ENCODE peak calls at places on chromosomes 1 and 21, in eight cellular contexts. G is tibial artery; Z is kidney epithelial cell; W is cardiac muscle cell; N is ascending aorta; D is aorta; J is CD8-positive, alpha-beta memory T cell; U is mesendoderm. V is an unnamed sample.

GRCh38 chr1:84920159-84920558 is 27.2 kb upstream of the LPAR3 start:
- DNase-seq in N (no peak), G (no peak), D (no peak), J (no peak), Z (no peak), U (no peak), W (no peak), V (no peak)

GRCh38 chr1:216183427-216183826 is 239.8 kb downstream of the USH2A start:
- DNase-seq in N (no peak), W (no peak), J (no peak), Z (no peak), U (peak; percentile 44), D (no peak), G (no peak), V (no peak)

GRCh38 chr1:233993651-233994050 is 89.2 kb downstream of the SLC35F3 start:
- DNase-seq in U (peak; percentile 43), N (no peak), J (no peak), W (no peak), D (no peak), G (no peak), Z (peak; percentile 91), V (no peak)

GRCh38 chr1:155063550-155064108 is at the start of gene EFNA4:
- DNase-seq in Z (no peak), N (no peak), U (peak; percentile 96), D (peak; percentile 94), J (peak; percentile 80), G (peak; percentile 88), W (peak; percentile 82), V (peak; percentile 98)

GRCh38 chr1:216222302-216222701 is 200.9 kb downstream of the USH2A start:
- DNase-seq in G (no peak), Z (no peak), U (peak; percentile 28), D (no peak), N (no peak), W (no peak), J (no peak), V (no peak)

GRCh38 chr1:110210604-110211502 is 739 bp downstream of the KCNC4 start:
- DNase-seq in U (peak; percentile 71), G (peak; percentile 76), W (peak; percentile 41), J (peak; percentile 58), Z (no peak), D (peak; percentile 86), N (no peak), V (peak; percentile 89)

GRCh38 chr1:13901041-13901440 is 201.1 kb downstream of the PRDM2 start:
- DNase-seq in W (no peak), D (no peak), Z (no peak), U (no peak), N (no peak), G (no peak), J (no peak), V (no peak)

GRCh38 chr21:36261459-36261858 is 58.5 kb upstream of the MORC3 start:
- DNase-seq in J (no peak), N (no peak), Z (no peak), G (no peak), D (no peak), U (no peak), W (no peak), V (no peak)

GRCh38 chr21:42038393-42038792 is 28.2 kb upstream of the ZBTB21 start:
- DNase-seq in N (no peak), G (no peak), U (no peak), J (no peak), Z (no peak), D (peak; percentile 40), W (no peak), V (peak; percentile 23)

GRCh38 chr1:74356493-74356892 is 121.3 kb downstream of the TNNI3K start:
- DNase-seq in D (no peak), W (no peak), N (no peak), Z (no peak), U (no peak), G (no peak), J (no peak), V (no peak)

GRCh38 chr1:55300975-55301374 is 85.8 kb upstream of the USP24 start:
- DNase-seq in W (no peak), D (no peak), U (no peak), N (no peak), G (no peak), Z (no peak), J (no peak), V (no peak)

GRCh38 chr21:42614391-42614790 is 39.0 kb upstream of the PDE9A start:
- DNase-seq in N (no peak), Z (no peak), J (peak; percentile 58), D (peak; percentile 34), U (no peak), G (no peak), W (no peak), V (no peak)

GRCh38 chr1:199297174-199297573 is 658.3 kb downstream of the PTPRC start:
- DNase-seq in U (no peak), J (no peak), N (no peak), W (no peak), Z (no peak), D (no peak), G (no peak), V (no peak)

GRCh38 chr1:1779691-1780597 is 1.7 kb upstream of the NADK start:
- DNase-seq in W (peak; percentile 81), N (peak; percentile 40), Z (no peak), G (peak; percentile 84), J (peak; percentile 69), D (peak; percentile 77), U (peak; percentile 19), V (peak; percentile 84)

GRCh38 chr1:22850681-22851080 is 122.0 kb downstream of the LACTBL1 start:
- DNase-seq in D (no peak), Z (no peak), N (no peak), W (peak; percentile 57), J (no peak), G (no peak), U (no peak), V (no peak)

GRCh38 chr1:229557913-229558414 is 543 bp downstream of the ABCB10 start:
- DNase-seq in J (peak; percentile 22), W (peak; percentile 24), Z (no peak), U (peak; percentile 48), D (peak; percentile 84), N (no peak), G (peak; percentile 80), V (peak; percentile 80)

GRCh38 chr1:109208847-109209463 is 4.8 kb upstream of the SARS1 start:
- DNase-seq in J (no peak), W (peak; percentile 25), Z (no peak), G (no peak), U (no peak), N (no peak), D (no peak), V (no peak)

GRCh38 chr1:246153796-246154212 is 353.3 kb downstream of the SMYD3 start:
- DNase-seq in J (no peak), U (no peak), G (no peak), D (no peak), W (no peak), Z (no peak), N (no peak), V (no peak)

GRCh38 chr1:18886003-18886335 is 16.4 kb downstream of the ALDH4A1 start:
- DNase-seq in J (no peak), D (no peak), Z (peak; percentile 21), G (no peak), U (no peak), N (no peak), W (peak; percentile 17), V (no peak)

GRCh38 chr1:17199267-17200044 is 5.5 kb upstream of the PADI1 start:
- DNase-seq in W (no peak), G (peak; percentile 35), N (no peak), J (no peak), D (no peak), Z (no peak), U (no peak), V (peak; percentile 8)

GRCh38 chr1:113804421-113805255 is 7.6 kb downstream of the RSBN1 start:
- DNase-seq in N (no peak), W (peak; percentile 89), D (no peak), J (no peak), Z (no peak), G (no peak), U (peak; percentile 51), V (no peak)

GRCh38 chr1:212254853-212255363 is 30.3 kb upstream of the PPP2R5A start:
- DNase-seq in J (peak; percentile 49), D (no peak), Z (no peak), W (peak; percentile 52), U (no peak), G (no peak), N (no peak), V (no peak)

GRCh38 chr1:115933625-115934024 is 42.7 kb upstream of the SLC22A15 start:
- DNase-seq in U (no peak), D (no peak), N (no peak), J (no peak), G (no peak), W (no peak), Z (no peak), V (no peak)

DNA sequence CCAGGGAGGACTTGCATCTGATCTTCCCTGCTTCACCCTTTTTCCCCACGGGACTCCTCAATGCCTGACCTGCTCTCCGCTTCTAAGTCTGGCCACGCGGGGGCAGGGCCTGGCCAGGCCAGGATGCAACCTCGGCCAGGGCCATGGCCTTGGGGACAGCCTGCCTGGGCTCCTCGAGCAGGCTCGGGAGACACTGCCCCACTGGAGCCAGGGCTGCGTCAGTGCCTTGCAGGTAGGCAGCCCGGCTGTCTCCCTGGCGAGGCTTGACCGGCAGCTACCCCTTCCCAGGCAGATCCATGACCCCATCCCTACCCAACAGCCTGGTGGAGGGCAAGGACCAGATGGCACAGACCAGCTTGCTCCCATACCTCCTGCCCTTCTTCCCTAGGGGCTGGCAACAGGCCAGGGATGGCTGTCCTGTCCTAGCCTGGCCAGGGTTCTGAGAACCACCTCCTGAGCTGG is 2.7 kb upstream of the PRDM16 start:
- DNase-seq in D (peak; percentile 88), N (peak; percentile 50), G (peak; percentile 90), Z (no peak), J (no peak), U (peak; percentile 72), W (peak; percentile 38), V (peak; percentile 82)
- H3K4me3 ChIP-seq in D (no peak overlapping the region), N (peak overlapping the region; percentile 36), G (peak overlapping the region; percentile 92), Z (no peak overlapping the region), J (no peak overlapping the region), U (no peak overlapping the region), W (peak overlapping the region; percentile 80), V (no peak overlapping the region)

GRCh38 chr1:213980906-213981305 is 6.9 kb upstream of the PROX1 start:
- DNase-seq in G (no peak), W (no peak), Z (no peak), J (no peak), D (no peak), N (no peak), U (peak; percentile 3), V (peak; percentile 41)
- H3K27me3 ChIP-seq in G (peaks cover 79% of the 10 kb centered on the region), W (peaks cover 14% of the 10 kb centered on the region), Z (peaks cover 58% of the 10 kb centered on the region), J (peaks cover 46% of the 10 kb centered on the region), D (no peaks in the 10 kb centered on the region), N (peaks cover 41% of the 10 kb centered on the region), U (peaks cover 38% of the 10 kb centered on the region), V (peaks cover 93% of the 10 kb centered on the region)

DNA sequence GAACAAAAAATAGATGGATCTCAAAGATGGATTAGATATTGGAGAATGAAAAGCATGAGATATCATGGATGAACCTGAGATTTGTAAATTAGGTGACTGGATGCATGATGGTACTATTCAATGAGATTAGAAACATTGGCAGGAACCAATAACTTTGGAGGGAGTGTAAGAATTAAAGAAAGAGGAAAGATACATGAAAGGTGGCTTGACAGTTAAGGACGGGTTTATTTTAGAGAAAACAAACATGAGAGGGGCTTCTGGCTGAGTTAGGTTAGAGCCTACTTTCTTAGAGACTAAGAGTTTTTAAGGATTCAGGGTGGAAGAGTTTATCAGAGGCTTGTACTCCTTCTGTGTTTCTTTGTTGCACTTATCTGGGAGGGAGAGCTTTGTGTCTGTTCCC is 26.3 kb upstream of the CR2 start:
- DNase-seq in D (no peak), W (no peak), J (no peak), G (no peak), N (no peak), Z (no peak), U (no peak), V (no peak)
- H3K36me3 ChIP-seq in D (no peaks in the 10 kb centered on the region), W (no peaks in the 10 kb centered on the region), J (no peaks in the 10 kb centered on the region), G (no peaks in the 10 kb centered on the region), N (no peaks in the 10 kb centered on the region), Z (no peaks in the 10 kb centered on the region), U (peaks cover 1% of the 10 kb centered on the region), V (no peaks in the 10 kb centered on the region)

GRCh38 chr1:6245086-6245868 is 1.3 kb downstream of the HES3 start:
- DNase-seq in D (peak; percentile 94), W (peak; percentile 88), Z (no peak), U (peak; percentile 93), J (peak; percentile 72), G (peak; percentile 80), N (no peak), V (peak; percentile 94)
- H3K4me3 ChIP-seq in D (no peak overlapping the region), W (peak overlapping the region; percentile 24), Z (no peak overlapping the region), U (no peak overlapping the region), J (peak overlapping the region; percentile 19), G (no peak overlapping the region), N (no peak overlapping the region), V (peak overlapping the region; percentile 78)